ENCODE peak calls at places on chromosomes 16 and 17, in seven cellular contexts. J is mesendoderm, R is ascending aorta, I is SJCRH30, C is cardiac muscle cell, Q is tibial nerve, H is PC-3. X is an unnamed sample.

GRCh38 chr16:11025120-11025531 is 80.8 kb downstream of the CLEC16A start:
- DNase-seq in I (no peak), Q (no peak), H (no peak), R (no peak), C (no peak), J (no peak), X (no peak)

GRCh38 chr17:409848-410673 is 57.5 kb upstream of the RPH3AL start:
- DNase-seq in Q (peak; percentile 99), J (peak; percentile 99), R (peak; percentile 100), I (peak; percentile 97), H (peak; percentile 99), C (peak; percentile 100), X (peak; percentile 100)

GRCh38 chr17:78498848-78499247 is 78.3 kb downstream of the DNAH17 start:
- DNase-seq in I (no peak), Q (no peak), J (peak; percentile 22), H (no peak), C (no peak), R (no peak), X (no peak)

GRCh38 chr16:35195864-35196216 is 1736.4 kb downstream of the TP53TG3F start:
- DNase-seq in H (no peak), R (no peak), C (no peak), I (no peak), J (no peak), Q (no peak), X (no peak)

GRCh38 chr17:65920996-65921395 is 270.9 kb downstream of the CEP112 start:
- DNase-seq in J (peak; percentile 46), H (no peak), R (no peak), C (peak; percentile 52), Q (no peak), I (no peak), X (no peak)

GRCh38 chr17:40062347-40063033 is at the start of gene THRA:
- DNase-seq in H (peak; percentile 55), Q (peak; percentile 55), C (peak; percentile 85), I (peak; percentile 45), R (peak; percentile 83), J (peak; percentile 57), X (peak; percentile 59)

GRCh38 chr17:77455111-77455877 is 314.5 kb downstream of the SEC14L1 start:
- DNase-seq in I (no peak), J (no peak), Q (peak; percentile 67), H (no peak), R (no peak), C (no peak), X (no peak)

GRCh38 chr17:68437979-68438877 is 19.1 kb downstream of the WIPI1 start:
- DNase-seq in C (peak; percentile 65), H (no peak), I (no peak), R (no peak), Q (no peak), J (peak; percentile 75), X (no peak)

GRCh38 chr17:63831505-63831904 is 4.0 kb upstream of the FTSJ3 start:
- DNase-seq in R (no peak), Q (no peak), C (no peak), I (no peak), J (no peak), H (no peak), X (no peak)

GRCh38 chr17:77214743-77215142 is 74.0 kb downstream of the SEC14L1 start:
- DNase-seq in R (no peak), Q (no peak), C (peak; percentile 73), I (peak; percentile 35), J (peak; percentile 89), H (peak; percentile 67), X (no peak)

GRCh38 chr17:77434136-77435114 is 293.7 kb downstream of the SEC14L1 start:
- DNase-seq in I (no peak), C (no peak), J (no peak), R (no peak), Q (no peak), H (no peak), X (no peak)

GRCh38 chr16:57810197-57811024 is 8.1 kb upstream of the KIFC3 start:
- DNase-seq in I (peak; percentile 74), C (no peak), J (peak; percentile 98), Q (peak; percentile 56), H (peak; percentile 90), R (peak; percentile 86), X (peak; percentile 69)

GRCh38 chr17:41335747-41336146 is 14.9 kb downstream of the KRT33A start:
- DNase-seq in Q (no peak), C (no peak), H (no peak), I (no peak), R (no peak), J (no peak), X (no peak)

GRCh38 chr17:41333098-41333497 is 17.5 kb downstream of the KRT33A start:
- DNase-seq in Q (no peak), C (no peak), J (no peak), R (no peak), I (no peak), H (no peak), X (no peak)

GRCh38 chr17:41333836-41334235 is 16.8 kb downstream of the KRT33A start:
- DNase-seq in C (no peak), H (no peak), R (no peak), I (no peak), J (no peak), Q (no peak), X (no peak)

GRCh38 chr17:41334385-41334784 is 16.2 kb downstream of the KRT33A start:
- DNase-seq in J (peak; percentile 86), I (no peak), H (no peak), R (no peak), Q (no peak), C (no peak), X (no peak)

GRCh38 chr17:41334899-41335298 is 15.7 kb downstream of the KRT33A start:
- DNase-seq in H (no peak), Q (no peak), R (no peak), C (no peak), J (no peak), I (no peak), X (no peak)
- H3K4me3 ChIP-seq in H (no peak overlapping the region), Q (no peak overlapping the region), R (no peak overlapping the region), C (no peak overlapping the region), J (no peak overlapping the region), I (no peak overlapping the region), X (no peak overlapping the region)

GRCh38 chr16:89581861-89582563 is 6.5 kb downstream of the CPNE7 start:
- DNase-seq in I (no peak), Q (no peak), J (no peak), R (no peak), C (no peak), H (peak; percentile 51), X (no peak)
- H3K36me3 ChIP-seq in I (no peaks in the 10 kb centered on the region), Q (no peaks in the 10 kb centered on the region), J (no peaks in the 10 kb centered on the region), R (no peaks in the 10 kb centered on the region), C (no peaks in the 10 kb centered on the region), H (peaks cover 10% of the 10 kb centered on the region), X (no peaks in the 10 kb centered on the region)

GRCh38 chr17:29115435-29115834 is 64.8 kb downstream of the MYO18A start:
- DNase-seq in J (no peak), H (no peak), I (no peak), R (no peak), C (no peak), Q (no peak), X (no peak)
- H3K4me3 ChIP-seq in J (no peak overlapping the region), H (no peak overlapping the region), I (no peak overlapping the region), R (no peak overlapping the region), C (no peak overlapping the region), Q (no peak overlapping the region), X (no peak overlapping the region)

GRCh38 chr17:27671591-27671910 is 40.6 kb downstream of the LGALS9 start:
- DNase-seq in J (no peak), I (no peak), H (no peak), Q (no peak), R (no peak), C (no peak), X (no peak)

GRCh38 chr17:27670791-27671590 is 40.0 kb downstream of the LGALS9 start:
- DNase-seq in H (no peak), J (peak; percentile 1), C (no peak), R (no peak), Q (no peak), I (no peak), X (no peak)

GRCh38 chr17:27669136-27669535 is 38.1 kb downstream of the LGALS9 start:
- DNase-seq in C (no peak), J (no peak), I (no peak), Q (no peak), R (no peak), H (no peak), X (no peak)

GRCh38 chr17:27668488-27668823 is 37.5 kb downstream of the LGALS9 start:
- DNase-seq in R (no peak), C (no peak), I (no peak), Q (no peak), H (no peak), J (no peak), X (no peak)

DNA sequence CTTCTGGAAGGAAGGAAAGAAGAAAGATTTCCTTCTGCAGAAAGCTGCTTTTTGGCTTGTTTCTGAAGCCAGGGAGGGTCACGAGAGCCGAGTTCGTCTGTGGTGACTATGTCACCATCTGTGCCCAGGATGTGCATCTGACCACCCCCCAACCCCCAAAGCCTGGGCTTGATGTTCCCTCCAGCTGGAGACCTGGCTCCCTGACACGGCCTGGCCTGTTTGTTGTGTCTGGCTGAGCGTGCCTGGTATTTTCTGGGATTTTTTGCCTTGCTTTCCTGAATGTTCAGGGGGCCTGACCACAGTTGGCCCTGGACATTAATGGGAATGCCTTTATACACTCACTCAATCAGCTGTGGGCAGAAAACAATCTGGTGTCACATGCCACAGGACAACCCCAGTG is 38.9 kb downstream of the LGALS9 start:
- DNase-seq in Q (no peak), J (no peak), C (no peak), I (no peak), H (no peak), R (no peak), X (no peak)
- H3K36me3 ChIP-seq in Q (no peaks in the 10 kb centered on the region), J (no peaks in the 10 kb centered on the region), C (no peaks in the 10 kb centered on the region), I (no peaks in the 10 kb centered on the region), H (no peaks in the 10 kb centered on the region), R (no peaks in the 10 kb centered on the region), X (no peaks in the 10 kb centered on the region)

DNA sequence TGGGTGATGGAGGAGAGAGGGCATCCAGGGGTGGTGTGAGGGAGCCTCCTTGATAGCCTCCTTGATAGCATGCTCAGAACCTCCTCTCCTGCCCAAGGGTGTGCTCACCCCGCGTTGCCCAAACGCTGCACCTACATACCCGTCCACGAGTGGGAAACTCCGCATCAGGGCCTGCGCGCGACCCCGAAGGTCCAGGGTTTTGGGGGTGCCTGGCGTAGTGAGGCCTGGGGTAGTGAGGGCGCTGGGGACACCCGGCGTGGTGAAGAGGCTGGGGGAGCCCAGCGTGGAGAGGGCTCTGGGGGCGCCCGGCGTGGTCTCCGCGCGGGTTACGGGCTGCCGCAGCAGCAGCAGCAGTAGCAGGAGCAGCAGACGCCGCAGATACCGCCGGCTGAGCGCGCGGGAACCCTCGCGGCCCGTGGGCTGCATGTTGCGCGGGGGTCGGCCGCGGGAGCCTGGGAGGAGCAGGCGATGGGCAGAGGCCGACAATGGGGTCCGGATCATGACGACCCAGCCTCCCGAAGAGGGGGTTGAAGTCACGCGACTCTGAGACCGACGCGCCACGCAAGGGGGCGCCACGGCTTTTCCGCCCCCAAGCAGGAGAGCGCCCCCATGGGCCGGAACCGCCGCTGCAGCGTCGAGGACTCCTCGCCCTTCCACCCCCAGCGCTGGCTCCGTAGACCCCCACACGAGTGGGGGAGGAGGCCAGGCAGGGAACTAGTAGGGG is at the start of gene DPEP3:
- DNase-seq in I (no peak), C (no peak), Q (no peak), J (peak; percentile 61), R (no peak), H (no peak), X (no peak)
- H3K4me3 ChIP-seq in I (no peak within 1 kb of the TSS), C (no peak within 1 kb of the TSS), Q (no peak within 1 kb of the TSS), J (no peak within 1 kb of the TSS), R (no peak within 1 kb of the TSS), H (no peak within 1 kb of the TSS), X (no peak within 1 kb of the TSS)